ENCODE peak calls at places on chromosomes 3 and 15, in six cellular contexts. U is Caki2, P is HuH-7, W is NCI-H460, I is COR-L47, T is NCI-H1105. R is an unnamed sample.

GRCh38 chr3:24483873-24484272 is 10.8 kb downstream of the THRB start:
- DNase-seq in I (no peak), W (no peak), U (no peak), T (no peak), P (no peak), R (no peak)

GRCh38 chr3:193890036-193890897 is 245.7 kb upstream of the HES1 start:
- DNase-seq in W (no peak), I (no peak), P (no peak), U (no peak), T (no peak), R (no peak)

GRCh38 chr3:186930143-186930638 is at the start of gene ST6GAL1:
- DNase-seq in P (peak; percentile 50), U (peak; percentile 72), I (no peak), T (no peak), W (peak; percentile 25), R (peak; percentile 43)

GRCh38 chr3:76324101-76324500 is 538.8 kb upstream of the ZNF717 start:
- DNase-seq in W (no peak), I (no peak), U (no peak), P (no peak), T (no peak), R (no peak)

GRCh38 chr3:169034401-169034800 is 629.1 kb downstream of the MECOM start:
- DNase-seq in P (no peak), W (no peak), T (no peak), I (no peak), U (no peak), R (no peak)

GRCh38 chr3:60274646-60275045 is 976.6 kb downstream of the FHIT start:
- DNase-seq in P (no peak), U (no peak), T (no peak), I (no peak), W (no peak), R (no peak)

GRCh38 chr15:20658024-20658423 is 116.4 kb upstream of the GOLGA6L6 start:
- DNase-seq in W (no peak), T (no peak), U (no peak), P (no peak), I (no peak), R (no peak)

GRCh38 chr3:126530171-126531050 is 6.5 kb downstream of the CHST13 start:
- DNase-seq in I (no peak), T (no peak), W (no peak), P (no peak), U (no peak), R (no peak)

GRCh38 chr3:149564079-149564478 is 89.6 kb downstream of the TM4SF4 start:
- DNase-seq in P (no peak), I (no peak), U (no peak), T (no peak), W (no peak), R (no peak)

GRCh38 chr3:31960793-31961431 is 20.1 kb downstream of the OSBPL10 start:
- DNase-seq in P (no peak), T (no peak), U (no peak), I (no peak), W (no peak), R (no peak)

GRCh38 chr15:98403169-98403568 is 245.2 kb upstream of the IGF1R start:
- DNase-seq in P (no peak), I (no peak), U (no peak), T (no peak), W (no peak), R (no peak)

GRCh38 chr3:195751584-195751983 is 30.8 kb downstream of the MUC20 start:
- DNase-seq in U (no peak), T (no peak), I (peak; percentile 65), W (no peak), P (no peak), R (no peak)

GRCh38 chr15:77031376-77032050 is 36.6 kb downstream of the PSTPIP1 start:
- DNase-seq in U (no peak), I (no peak), P (no peak), W (no peak), T (no peak), R (no peak)

GRCh38 chr3:13243571-13243970 is 170.3 kb upstream of the IQSEC1 start:
- DNase-seq in P (no peak), I (no peak), W (no peak), U (no peak), T (no peak), R (no peak)

GRCh38 chr15:36882487-36883108 is 217.8 kb downstream of the MEIS2 start:
- DNase-seq in W (no peak), T (no peak), P (no peak), I (no peak), U (no peak), R (no peak)

GRCh38 chr15:68620721-68621528 is 42.1 kb downstream of the CORO2B start:
- DNase-seq in I (peak; percentile 99), P (no peak), U (no peak), W (no peak), T (peak; percentile 96), R (no peak)

GRCh38 chr3:189157232-189158007 is 14.4 kb upstream of the TPRG1 start:
- DNase-seq in W (no peak), T (no peak), I (no peak), P (no peak), U (no peak), R (no peak)

GRCh38 chr3:143266512-143266911 is 146.9 kb downstream of the CHST2 start:
- DNase-seq in U (no peak), I (no peak), P (no peak), T (no peak), W (no peak), R (no peak)

GRCh38 chr3:148794357-148794756 is 33.3 kb upstream of the CPB1 start:
- DNase-seq in I (no peak), P (peak; percentile 30), T (no peak), U (no peak), W (no peak), R (no peak)

GRCh38 chr3:94626599-94626998 is 563.7 kb downstream of the NSUN3 start:
- DNase-seq in P (no peak), W (no peak), I (no peak), U (no peak), T (no peak), R (no peak)

GRCh38 chr15:73357999-73358665 is 10.6 kb downstream of the HCN4 start:
- DNase-seq in I (peak; percentile 91), T (peak; percentile 70), P (peak; percentile 89), W (no peak), U (no peak), R (no peak)

GRCh38 chr3:155270485-155271342 is 22.8 kb downstream of the STRIT1 start:
- DNase-seq in U (no peak), T (no peak), I (peak; percentile 45), P (no peak), W (no peak), R (no peak)

GRCh38 chr3:65619391-65620298 is 419.1 kb downstream of the MAGI1 start:
- DNase-seq in T (no peak), W (no peak), U (no peak), P (no peak), I (no peak), R (no peak)